ENCODE peak calls at places on chromosomes 1 and 21, in four cellular contexts. One of them, this sample, is unnamed.

GRCh38 chr1:16075337-16076002 is 2.0 kb upstream of the FAM131C start:
- DNase-seq in K562: no peak
- DNase-seq in WTC11: no peak
- DNase-seq in HepG2: no peak
- DNase-seq in this sample: no peak

GRCh38 chr1:151539321-151540020 is 638 bp upstream of the TUFT1 start:
- DNase-seq in HepG2: peak
- DNase-seq in K562: peak
- DNase-seq in WTC11: peak
- DNase-seq in this sample: peak

GRCh38 chr1:23194119-23194984 is 22.9 kb downstream of the HTR1D start:
- DNase-seq in WTC11: no peak
- DNase-seq in HepG2: no peak
- DNase-seq in K562: no peak
- DNase-seq in this sample: no peak

GRCh38 chr1:211574705-211575104 is 4.3 kb downstream of the SLC30A1 start:
- DNase-seq in HepG2: no peak
- DNase-seq in WTC11: no peak
- DNase-seq in K562: no peak
- DNase-seq in this sample: no peak

GRCh38 chr1:40059292-40059959 is 18.9 kb downstream of the CAP1 start:
- DNase-seq in HepG2: peak
- DNase-seq in K562: peak
- DNase-seq in WTC11: peak
- DNase-seq in this sample: no peak

GRCh38 chr21:18959817-18960216 is 556.2 kb upstream of the TMPRSS15 start:
- DNase-seq in K562: no peak
- DNase-seq in WTC11: no peak
- DNase-seq in HepG2: no peak
- DNase-seq in this sample: no peak

GRCh38 chr1:241603626-241604337 is 36.4 kb downstream of the CHML start:
- DNase-seq in K562: no peak
- DNase-seq in WTC11: no peak
- DNase-seq in HepG2: no peak
- DNase-seq in this sample: no peak

GRCh38 chr1:25799758-25800537 is at the start of gene SELENON:
- DNase-seq in WTC11: peak
- DNase-seq in K562: peak
- DNase-seq in HepG2: peak
- DNase-seq in this sample: peak

GRCh38 chr1:225653463-225654276 is 747 bp upstream of the ENAH start:
- DNase-seq in K562: no peak
- DNase-seq in HepG2: peak
- DNase-seq in WTC11: peak
- DNase-seq in this sample: peak
- TF ChIP-seq ELF4 in K562: no peak
- TF ChIP-seq ELF4 in HepG2: no peak
- TF ChIP-seq ELF4 in WTC11: no peak
- TF ChIP-seq ELF4 in this sample: peak

GRCh38 chr1:12181568-12181967 is 14.8 kb downstream of the TNFRSF1B start:
- DNase-seq in WTC11: no peak
- DNase-seq in K562: no peak
- DNase-seq in HepG2: no peak
- DNase-seq in this sample: no peak

GRCh38 chr1:12180903-12181302 is 14.1 kb downstream of the TNFRSF1B start:
- DNase-seq in HepG2: no peak
- DNase-seq in WTC11: no peak
- DNase-seq in K562: no peak
- DNase-seq in this sample: no peak

GRCh38 chr1:12183095-12183794 is 16.5 kb downstream of the TNFRSF1B start:
- DNase-seq in WTC11: no peak
- DNase-seq in HepG2: no peak
- DNase-seq in K562: no peak
- DNase-seq in this sample: no peak

GRCh38 chr1:12184008-12184681 is 17.4 kb downstream of the TNFRSF1B start:
- DNase-seq in WTC11: no peak
- DNase-seq in HepG2: peak
- DNase-seq in K562: peak
- DNase-seq in this sample: no peak

GRCh38 chr1:12182410-12182946 is 15.7 kb downstream of the TNFRSF1B start:
- DNase-seq in K562: no peak
- DNase-seq in HepG2: no peak
- DNase-seq in WTC11: no peak
- DNase-seq in this sample: no peak
- TF ChIP-seq ELF4 in K562: no peak
- TF ChIP-seq ELF4 in HepG2: no peak
- TF ChIP-seq ELF4 in WTC11: no peak
- TF ChIP-seq ELF4 in this sample: no peak

GRCh38 chr1:35959304-35959703 is 28.4 kb downstream of the AGO3 start:
- DNase-seq in WTC11: no peak
- DNase-seq in HepG2: no peak
- DNase-seq in K562: no peak
- DNase-seq in this sample: no peak

GRCh38 chr1:35962952-35963351 is 32.0 kb downstream of the AGO3 start:
- DNase-seq in HepG2: no peak
- DNase-seq in WTC11: no peak
- DNase-seq in K562: no peak
- DNase-seq in this sample: no peak

DNA sequence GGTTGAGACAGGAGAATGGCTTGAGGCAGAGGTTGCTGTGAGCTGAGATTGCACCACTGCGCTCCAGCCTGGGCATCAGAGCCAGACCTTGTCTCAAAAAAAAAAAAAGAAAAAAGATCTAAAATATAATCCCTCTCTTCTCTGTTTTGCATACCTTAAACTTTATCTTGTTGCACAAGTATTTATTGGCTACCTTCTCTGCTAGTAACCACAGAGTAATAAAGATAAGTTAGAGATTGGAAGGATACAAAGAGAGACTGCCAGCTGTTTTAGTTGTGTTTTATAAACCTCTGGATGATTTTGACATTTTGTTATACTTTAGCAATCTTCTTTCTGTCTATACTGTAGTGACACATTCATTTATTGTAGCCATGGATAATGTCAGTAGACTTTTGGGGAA is 27.7 kb downstream of the AGO3 start:
- DNase-seq in K562: no peak
- DNase-seq in WTC11: no peak
- DNase-seq in HepG2: no peak
- DNase-seq in this sample: no peak
- TF ChIP-seq ELF4 in K562: no peak
- TF ChIP-seq ELF4 in WTC11: no peak
- TF ChIP-seq ELF4 in HepG2: no peak
- TF ChIP-seq ELF4 in this sample: no peak

GRCh38 chr1:228838717-228839500 is 103.6 kb downstream of the RHOU start:
- DNase-seq in WTC11: no peak
- DNase-seq in HepG2: peak
- DNase-seq in K562: no peak
- DNase-seq in this sample: no peak
- TF ChIP-seq ELF4 in WTC11: no peak
- TF ChIP-seq ELF4 in HepG2: no peak
- TF ChIP-seq ELF4 in K562: no peak
- TF ChIP-seq ELF4 in this sample: no peak

GRCh38 chr1:153614189-153614900 is 1.4 kb upstream of the S100A16 start:
- DNase-seq in HepG2: no peak
- DNase-seq in WTC11: no peak
- DNase-seq in K562: no peak
- DNase-seq in this sample: no peak

GRCh38 chr1:153616885-153617428 is 832 bp upstream of the S100A14 start:
- DNase-seq in WTC11: no peak
- DNase-seq in K562: no peak
- DNase-seq in HepG2: no peak
- DNase-seq in this sample: no peak

GRCh38 chr1:153616144-153616884 is at the start of gene S100A14:
- DNase-seq in HepG2: no peak
- DNase-seq in K562: peak
- DNase-seq in WTC11: no peak
- DNase-seq in this sample: no peak

GRCh38 chr1:153614906-153615305 is 1.2 kb downstream of the S100A14 start:
- DNase-seq in K562: no peak
- DNase-seq in HepG2: no peak
- DNase-seq in WTC11: no peak
- DNase-seq in this sample: no peak

GRCh38 chr1:153615406-153615805 is 719 bp downstream of the S100A14 start:
- DNase-seq in HepG2: no peak
- DNase-seq in K562: no peak
- DNase-seq in WTC11: no peak
- DNase-seq in this sample: no peak
- TF ChIP-seq ELF4 in HepG2: no peak
- TF ChIP-seq ELF4 in K562: no peak
- TF ChIP-seq ELF4 in WTC11: no peak
- TF ChIP-seq ELF4 in this sample: no peak

GRCh38 chr1:240491156-240491555 is 120.8 kb downstream of the GREM2 start:
- DNase-seq in HepG2: no peak
- DNase-seq in K562: no peak
- DNase-seq in WTC11: no peak
- DNase-seq in this sample: no peak
- TF ChIP-seq ELF4 in HepG2: no peak
- TF ChIP-seq ELF4 in K562: no peak
- TF ChIP-seq ELF4 in WTC11: no peak
- TF ChIP-seq ELF4 in this sample: no peak

DNA sequence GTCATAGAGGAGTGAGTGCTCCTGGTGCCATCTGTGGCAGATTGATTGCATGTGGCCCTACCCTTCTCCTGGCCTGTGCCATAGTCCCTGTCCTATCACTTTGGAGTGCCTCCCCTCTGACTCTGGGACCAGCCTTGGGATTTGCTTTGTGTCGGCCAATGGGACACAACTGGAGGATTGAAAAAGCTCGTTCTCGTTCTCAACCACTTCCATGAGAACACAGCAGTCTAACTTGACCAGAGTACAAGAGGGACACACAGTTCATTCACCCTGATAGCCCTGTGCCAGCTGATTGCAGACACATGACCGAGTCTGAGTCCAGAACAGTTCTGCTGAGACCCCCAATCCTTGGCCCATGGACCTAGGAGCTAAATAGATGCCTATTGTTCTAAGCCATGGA is 47.8 kb downstream of the C1orf198 start:
- DNase-seq in K562: no peak
- DNase-seq in WTC11: no peak
- DNase-seq in HepG2: no peak
- DNase-seq in this sample: no peak
- TF ChIP-seq ELF4 in K562: no peak
- TF ChIP-seq ELF4 in WTC11: no peak
- TF ChIP-seq ELF4 in HepG2: no peak
- TF ChIP-seq ELF4 in this sample: no peak